ENCODE peak calls at places on chromosome 10, in five cellular contexts. D is H9, W is IMR-90, M is mesendoderm, K is H1. Y is an unnamed sample.

GRCh38 chr10:9096288-9096687 is 1041.8 kb downstream of the GATA3 start:
- DNase-seq in K (no peak), W (no peak), M (no peak), D (no peak), Y (no peak)

GRCh38 chr10:125843603-125844329 is 20.4 kb downstream of the BCCIP start:
- DNase-seq in D (no peak), W (no peak), K (no peak), M (no peak), Y (no peak)

GRCh38 chr10:317219-317868 is 182.1 kb downstream of the ZMYND11 start:
- DNase-seq in W (peak), M (no peak), D (no peak), K (no peak), Y (peak)

GRCh38 chr10:31186225-31187010 is 132.6 kb upstream of the ZEB1 start:
- DNase-seq in W (no peak), M (peak), D (peak), K (peak), Y (no peak)

GRCh38 chr10:119316729-119317097 is 109.3 kb downstream of the GRK5 start:
- DNase-seq in M (peak), W (peak), D (no peak), K (no peak), Y (peak)

GRCh38 chr10:22615819-22616499 is 98.4 kb downstream of the PIP4K2A start:
- DNase-seq in M (no peak), W (no peak), D (no peak), K (no peak), Y (peak)

GRCh38 chr10:109308971-109309370 is 614.3 kb downstream of the XPNPEP1 start:
- DNase-seq in W (no peak), K (no peak), D (no peak), M (peak), Y (no peak)

GRCh38 chr10:52678611-52679010 is 94.0 kb downstream of the MBL2 start:
- DNase-seq in M (peak), D (no peak), W (no peak), K (no peak), Y (no peak)

GRCh38 chr10:129335396-129335795 is 131.6 kb upstream of the MGMT start:
- DNase-seq in W (no peak), M (no peak), D (no peak), K (no peak), Y (no peak)

GRCh38 chr10:5629789-5630436 is 36.5 kb downstream of the ASB13 start:
- DNase-seq in K (peak), M (peak), W (peak), D (peak), Y (peak)

GRCh38 chr10:69641261-69641980 is 11.4 kb downstream of the FAM241B start:
- DNase-seq in M (no peak), D (no peak), W (no peak), K (no peak), Y (no peak)

GRCh38 chr10:8183241-8183704 is 128.8 kb downstream of the GATA3 start:
- DNase-seq in D (no peak), M (peak), W (no peak), K (no peak), Y (peak)

GRCh38 chr10:93580824-93581223 is 14.4 kb downstream of the FFAR4 start:
- DNase-seq in D (peak), W (peak), M (peak), K (no peak), Y (peak)

GRCh38 chr10:117360994-117361667 is 14.1 kb downstream of the PDZD8 start:
- DNase-seq in D (no peak), M (no peak), W (peak), K (no peak), Y (no peak)

GRCh38 chr10:68135922-68136718 is 26.8 kb downstream of the MYPN start:
- DNase-seq in K (no peak), M (peak), D (no peak), W (peak), Y (peak)

GRCh38 chr10:70714961-70715360 is 42.7 kb downstream of the ADAMTS14 start:
- DNase-seq in M (no peak), W (no peak), K (no peak), D (no peak), Y (peak)

GRCh38 chr10:119449760-119450461 is 92.6 kb downstream of the RGS10 start:
- DNase-seq in D (no peak), K (no peak), M (peak), W (peak), Y (peak)

GRCh38 chr10:103763374-103764202 is 91.8 kb downstream of the SH3PXD2A start:
- DNase-seq in K (no peak), M (peak), D (no peak), W (peak), Y (peak)

GRCh38 chr10:118035358-118036031 is 11.2 kb downstream of the RAB11FIP2 start:
- DNase-seq in W (no peak), D (no peak), K (no peak), M (no peak), Y (no peak)

GRCh38 chr10:1408656-1409358 is 328.5 kb downstream of the ADARB2 start:
- DNase-seq in W (no peak), K (no peak), M (no peak), D (no peak), Y (no peak)

GRCh38 chr10:29955308-29955935 is 104.0 kb downstream of the JCAD start:
- DNase-seq in M (peak), K (no peak), W (peak), D (peak), Y (peak)

GRCh38 chr10:50554995-50555568 is 68.7 kb downstream of the SGMS1 start:
- DNase-seq in D (peak), M (peak), W (peak), K (no peak), Y (no peak)

GRCh38 chr10:1553951-1554350 is 183.4 kb downstream of the ADARB2 start:
- DNase-seq in M (no peak), D (no peak), W (no peak), K (no peak), Y (no peak)

GRCh38 chr10:86654411-86655172 is at the start of gene OPN4:
- DNase-seq in K (no peak), D (no peak), W (peak), M (no peak), Y (peak)

GRCh38 chr10:106380706-106381105 is 783.8 kb downstream of the SORCS1 start:
- DNase-seq in K (no peak), W (no peak), M (no peak), D (no peak), Y (no peak)

GRCh38 chr10:116210588-116211346 is 62.2 kb downstream of the GFRA1 start:
- DNase-seq in W (peak), K (no peak), M (no peak), D (no peak), Y (peak)

GRCh38 chr10:132489053-132489703 is 48.4 kb upstream of the INPP5A start:
- DNase-seq in K (no peak), D (peak), W (peak), M (no peak), Y (no peak)

GRCh38 chr10:12067336-12067735 is 1.4 kb upstream of the DHTKD1 start:
- DNase-seq in M (no peak), K (no peak), D (no peak), W (peak), Y (peak)

GRCh38 chr10:101959349-101959916 is 96.5 kb downstream of the ARMH3 start:
- DNase-seq in K (no peak), W (no peak), D (no peak), M (no peak), Y (no peak)

GRCh38 chr10:80195046-80195574 is 10.2 kb downstream of the ANXA11 start:
- DNase-seq in K (no peak), M (no peak), D (no peak), W (no peak), Y (no peak)
- H3K4ac ChIP-seq in K (no peak), M (no peak), D (no peak), W (no peak), Y (no peak)

DNA sequence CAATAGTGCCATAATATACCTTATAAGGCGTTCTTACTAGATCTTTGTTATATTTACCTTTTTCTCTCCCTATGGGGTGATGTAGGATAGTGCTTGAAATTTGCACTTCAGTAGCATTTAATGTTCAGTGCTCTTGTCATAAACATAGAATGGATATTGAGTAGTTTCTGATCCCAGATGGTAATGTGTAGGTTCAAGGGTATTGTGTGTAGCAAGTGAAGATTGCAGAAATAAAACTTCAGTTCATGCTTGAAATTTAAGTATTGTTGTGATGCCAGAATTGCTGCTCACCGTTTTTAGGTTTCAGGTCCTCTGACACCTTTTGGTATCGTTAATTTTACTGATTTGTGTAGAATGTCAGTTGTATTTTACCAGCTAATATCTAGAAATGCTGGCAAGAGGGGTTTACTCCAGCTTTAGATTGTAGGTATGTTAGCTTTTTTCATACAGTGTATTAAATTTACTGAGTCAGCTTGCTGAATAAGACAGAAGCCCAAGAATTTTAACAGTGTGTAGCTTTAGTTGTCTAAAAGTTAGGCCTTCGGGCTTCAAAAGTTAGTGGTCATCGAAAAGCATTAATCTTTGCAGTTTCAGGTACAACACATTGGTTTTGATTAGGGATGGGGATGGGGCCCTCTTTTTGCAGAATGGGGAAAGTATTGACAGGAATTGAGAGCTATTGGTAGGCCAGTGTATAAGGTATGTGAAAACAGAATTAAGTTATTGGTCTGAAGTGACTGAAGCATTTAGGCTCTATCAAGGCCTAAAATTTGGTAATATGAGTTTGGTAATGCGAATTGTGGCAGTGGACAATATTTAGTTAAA is 2.0 kb downstream of the PTEN start:
- DNase-seq in W (no peak), D (no peak), K (no peak), M (no peak), Y (no peak)
- H3K4ac ChIP-seq in W (peak), D (no peak), K (no peak), M (no peak), Y (no peak)

DNA sequence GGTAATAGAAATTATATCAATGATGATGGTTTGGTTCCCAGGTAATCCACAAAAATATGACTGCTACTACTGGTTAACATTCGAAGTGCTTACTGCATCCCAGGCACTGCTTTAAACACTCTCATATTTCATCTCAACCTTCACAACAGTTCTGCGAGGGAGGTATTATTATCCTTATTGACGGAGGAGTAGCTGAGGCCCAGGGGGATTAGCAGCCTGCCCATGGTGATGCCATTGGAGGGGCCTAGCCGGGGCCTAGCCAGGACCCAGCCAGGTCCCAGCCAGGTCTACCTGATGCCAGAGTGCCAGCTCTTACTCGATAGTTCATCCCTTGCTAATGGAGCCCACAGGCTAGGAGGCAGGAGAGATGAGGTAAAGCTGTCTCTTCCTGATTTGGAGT is 217.1 kb downstream of the FAM107B start:
- DNase-seq in W (no peak), M (no peak), D (no peak), K (no peak), Y (no peak)
- H3K4ac ChIP-seq in W (no peak), M (no peak), D (no peak), K (no peak), Y (no peak)

DNA sequence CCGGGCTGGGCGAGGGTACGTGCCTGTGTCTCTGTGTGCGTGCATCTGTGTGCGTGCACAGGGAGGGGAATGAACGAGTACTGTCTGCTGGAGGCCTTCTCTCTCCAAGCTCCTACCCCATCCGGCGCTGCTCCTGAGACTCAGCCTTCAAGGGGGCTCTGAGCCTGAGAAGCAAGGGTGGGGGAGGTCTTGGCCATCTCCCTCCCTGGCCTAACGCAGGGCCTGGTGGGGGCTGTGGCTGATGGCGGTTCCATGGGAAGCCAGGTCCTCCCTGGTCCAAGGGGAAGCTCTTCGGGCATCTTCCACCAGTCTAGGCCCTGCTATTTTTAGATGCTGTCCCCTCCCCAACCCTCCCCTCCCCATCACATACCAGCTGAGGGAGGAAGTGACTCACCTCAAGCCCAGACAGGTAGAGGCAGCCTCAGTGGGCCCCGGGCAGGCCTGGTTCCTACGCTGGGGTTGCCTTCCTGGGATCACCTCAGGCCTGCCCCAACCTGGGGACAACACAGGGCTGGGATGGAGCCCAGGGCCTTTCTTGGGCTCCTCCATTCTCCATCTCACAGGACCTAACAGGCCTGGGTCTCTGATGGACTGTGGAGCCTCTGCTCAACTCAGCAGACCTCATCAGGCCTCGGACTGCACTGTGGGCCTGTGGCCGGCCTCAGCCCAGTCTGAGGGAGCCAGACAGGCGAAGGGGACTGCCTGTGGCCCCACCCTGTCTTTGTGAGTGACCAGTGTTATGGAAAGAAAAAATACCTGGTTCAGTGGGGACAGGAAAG is 32.2 kb downstream of the DNAJB12 start:
- DNase-seq in W (no peak), K (no peak), D (no peak), M (peak), Y (peak)
- H3K4ac ChIP-seq in W (peak), K (peak), D (no peak), M (peak), Y (peak)

GRCh38 chr10:14173706-14174594 is 156.8 kb downstream of the FRMD4A start:
- DNase-seq in K (peak), M (peak), W (peak), D (peak), Y (peak)
- H3K4ac ChIP-seq in K (no peak), M (no peak), W (no peak), D (no peak), Y (no peak)